ENCODE peak calls at places on chromosomes 4 and X, in ten cellular contexts. N, I, K, R, Q, B, U, G, J and V are unnamed samples.

GRCh38 chr4:11614426-11614825 is 185.7 kb upstream of the HS3ST1 start:
- DNase-seq in Q (peak), G (no peak), U (no peak), K (no peak), I (no peak), R (no peak), N (peak), B (no peak), J (no peak), V (peak)

GRCh38 chr4:71333960-71334951 is 4.6 kb upstream of the SLC4A4 start:
- DNase-seq in R (no peak), G (no peak), K (no peak), U (no peak), Q (no peak), I (no peak), J (no peak), B (no peak), N (peak), V (no peak)

GRCh38 chr4:94766856-94767255 is 9.1 kb downstream of the BMPR1B start:
- DNase-seq in G (no peak), Q (no peak), N (no peak), R (no peak), K (no peak), U (no peak), I (no peak), J (no peak), B (no peak), V (no peak)

GRCh38 chrX:148632444-148632843 is 132.0 kb downstream of the AFF2 start:
- DNase-seq in U (no peak), Q (no peak), I (no peak), R (no peak), N (no peak), K (no peak), G (no peak), B (no peak), J (no peak), V (no peak)

GRCh38 chr4:95415346-95415771 is 133.4 kb downstream of the UNC5C start:
- DNase-seq in B (no peak), I (no peak), K (no peak), N (no peak), Q (no peak), U (no peak), G (no peak), R (no peak), J (no peak), V (no peak)

GRCh38 chr4:176238157-176238608 is 30.8 kb downstream of the ASB5 start:
- DNase-seq in Q (no peak), N (no peak), B (no peak), G (no peak), K (no peak), J (no peak), R (no peak), I (no peak), U (no peak), V (no peak)

GRCh38 chr4:3267576-3268394 is 18.8 kb downstream of the MSANTD1 start:
- DNase-seq in J (peak), B (no peak), I (no peak), N (no peak), G (no peak), U (peak), Q (no peak), K (no peak), R (no peak), V (no peak)

GRCh38 chrX:111270339-111270738 is at the start of gene CAPN6:
- DNase-seq in Q (no peak), I (peak), K (peak), R (no peak), U (no peak), J (no peak), G (peak), N (peak), B (peak), V (peak)

GRCh38 chr4:16915956-16916355 is 17.5 kb upstream of the LDB2 start:
- DNase-seq in K (no peak), B (no peak), U (no peak), I (no peak), R (no peak), G (no peak), J (no peak), Q (no peak), N (no peak), V (no peak)

GRCh38 chr4:161148051-161148450 is 1015.7 kb downstream of the FSTL5 start:
- DNase-seq in K (no peak), R (no peak), U (no peak), N (no peak), G (no peak), I (no peak), B (no peak), Q (no peak), J (no peak), V (no peak)

GRCh38 chr4:165096776-165097175 is 15.9 kb downstream of the TMEM192 start:
- DNase-seq in G (no peak), N (no peak), B (no peak), I (no peak), K (no peak), Q (peak), R (no peak), U (no peak), J (no peak), V (no peak)

GRCh38 chr4:21195682-21196081 is 495.4 kb downstream of the PACRGL start:
- DNase-seq in B (no peak), K (no peak), G (no peak), N (no peak), Q (no peak), R (no peak), I (no peak), U (no peak), J (no peak), V (no peak)

GRCh38 chr4:108762559-108763225 is at the start of gene ETNPPL:
- DNase-seq in I (no peak), U (no peak), K (peak), Q (no peak), J (peak), G (no peak), B (peak), R (no peak), N (peak), V (no peak)

GRCh38 chrX:39759526-39760224 is 338.1 kb downstream of the BCOR start:
- DNase-seq in J (no peak), N (peak), R (no peak), B (no peak), U (no peak), K (peak), G (no peak), Q (peak), I (peak), V (peak)

GRCh38 chrX:46913710-46914109 is 1.5 kb downstream of the JADE3 start:
- DNase-seq in G (peak), R (no peak), U (no peak), K (peak), B (no peak), I (peak), Q (no peak), J (no peak), N (peak), V (no peak)

GRCh38 chr4:15354358-15354757 is 73.5 kb upstream of the C1QTNF7 start:
- DNase-seq in U (no peak), B (no peak), I (no peak), N (no peak), Q (no peak), J (no peak), G (no peak), R (no peak), K (no peak), V (no peak)

GRCh38 chr4:77797239-77797638 is 21.9 kb downstream of the CNOT6L start:
- DNase-seq in G (no peak), J (no peak), N (no peak), K (no peak), B (no peak), R (no peak), U (no peak), Q (peak), I (no peak), V (no peak)

GRCh38 chr4:18021470-18021719 is 160 bp downstream of the LCORL start:
- DNase-seq in B (no peak), U (no peak), J (no peak), R (no peak), G (no peak), I (no peak), Q (no peak), N (no peak), K (no peak), V (no peak)

GRCh38 chr4:14334166-14334565 is 668.1 kb upstream of the CPEB2 start:
- DNase-seq in I (no peak), J (no peak), U (no peak), B (no peak), K (no peak), Q (no peak), N (no peak), G (no peak), R (no peak), V (no peak)
- TF ChIP-seq POLR2A in I (no peak), J (no peak), U (no peak), B (no peak), K (no peak), Q (no peak), N (no peak), G (no peak), R (no peak), V (no peak)

GRCh38 chr4:173508386-173509002 is 21.5 kb downstream of the HAND2 start:
- DNase-seq in R (no peak), U (no peak), K (no peak), J (peak), N (no peak), B (no peak), I (no peak), Q (no peak), G (no peak), V (no peak)
- H3K4me3 ChIP-seq in R (no peak), U (no peak), K (peak), J (no peak), N (no peak), B (no peak), I (no peak), Q (no peak), G (peak), V (peak)

DNA sequence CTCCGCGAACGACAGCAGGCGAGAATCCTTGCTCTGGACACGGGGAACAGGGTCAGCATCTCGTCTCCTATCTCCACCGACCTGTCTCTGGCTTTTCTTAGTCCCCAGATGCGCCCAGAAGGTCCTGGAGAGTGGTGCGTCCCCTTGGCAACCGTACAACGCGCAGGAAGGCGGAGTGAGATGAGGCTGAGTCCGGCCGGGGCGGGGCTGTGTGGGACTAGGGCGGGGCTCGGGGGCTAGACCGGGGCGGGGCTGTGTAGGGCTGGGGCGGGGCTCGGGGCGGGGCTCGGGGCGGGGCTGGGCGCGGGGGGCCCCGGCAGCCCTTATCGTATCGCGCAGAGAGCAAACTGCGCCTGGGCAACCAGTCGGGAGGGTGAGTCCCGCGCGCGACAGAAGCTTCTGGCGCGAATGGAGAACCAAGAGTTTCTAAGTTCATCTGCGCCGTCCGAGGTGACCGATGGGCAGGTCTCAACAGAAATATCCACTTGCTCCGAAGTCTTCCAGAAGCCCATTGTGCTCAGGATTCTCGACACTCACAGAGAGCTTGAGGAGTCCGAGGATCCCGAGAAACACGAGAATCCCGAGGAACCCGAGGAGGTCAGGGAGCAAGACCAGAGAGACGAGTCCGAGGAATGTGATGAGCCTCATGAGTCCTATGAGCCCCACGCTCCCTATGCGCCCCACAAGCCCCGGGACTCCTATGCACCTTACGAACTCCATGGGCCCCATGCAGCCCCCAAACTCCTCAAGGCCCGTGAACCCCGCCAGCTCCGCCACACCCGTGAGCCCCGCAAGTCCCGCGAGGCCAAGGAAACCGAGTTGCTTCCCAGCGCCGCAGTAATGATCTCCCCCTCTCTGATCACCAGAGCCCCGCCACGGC is 24.9 kb downstream of the ARL9 start:
- DNase-seq in Q (peak), B (no peak), G (peak), U (peak), I (peak), R (peak), N (peak), J (peak), K (peak), V (peak)
- TF ChIP-seq POLR2A in Q (peak), B (peak), G (no peak), U (no peak), I (no peak), R (no peak), N (no peak), J (no peak), K (no peak), V (no peak)

GRCh38 chrX:131746491-131746968 is 202.7 kb downstream of the OR13H1 start:
- DNase-seq in N (peak), Q (peak), K (peak), J (no peak), B (no peak), R (peak), I (peak), U (no peak), G (peak), V (peak)
- H3K4me3 ChIP-seq in N (no peak), Q (peak), K (no peak), J (no peak), B (no peak), R (peak), I (peak), U (no peak), G (no peak), V (peak)

DNA sequence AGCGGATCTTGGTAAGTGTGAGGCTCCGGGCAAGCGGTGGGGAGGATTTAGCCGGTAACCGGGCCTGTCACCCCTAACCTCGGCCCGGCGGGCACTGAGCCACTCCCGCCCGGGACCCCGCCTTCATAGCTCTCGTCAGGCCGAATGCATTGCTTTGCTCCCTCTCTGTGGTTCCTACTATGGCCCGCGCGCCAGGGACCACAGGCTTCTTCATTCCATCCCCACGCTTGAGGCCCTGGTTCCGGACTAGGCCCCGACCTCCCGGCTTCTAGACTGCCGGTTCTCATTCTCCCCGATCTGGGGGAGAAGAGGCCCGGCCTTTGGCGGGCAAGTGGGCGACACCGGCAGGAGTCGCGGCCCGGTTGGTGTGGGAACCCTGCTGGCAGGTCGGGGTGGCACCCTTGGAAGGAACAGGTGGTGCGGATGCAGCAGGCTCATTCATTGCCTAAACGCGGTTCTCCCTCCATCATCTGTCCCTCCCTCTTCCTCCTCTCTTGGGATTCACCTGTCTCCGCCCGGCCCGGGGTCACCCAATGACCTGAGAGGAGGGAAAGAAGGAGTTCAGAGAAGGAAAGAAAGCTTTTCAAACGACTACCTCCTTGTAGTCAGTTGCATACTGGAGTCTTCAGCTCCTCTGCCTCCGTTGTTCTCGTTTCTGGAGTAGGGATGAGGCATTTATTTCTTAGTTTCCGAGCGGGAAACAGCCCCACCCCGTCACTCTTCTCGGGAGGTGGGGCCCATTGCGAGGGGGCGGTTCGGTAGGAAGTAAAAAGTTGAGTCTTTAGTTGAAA is at the start of gene NDUFC1:
- DNase-seq in R (peak), Q (peak), G (peak), K (peak), U (peak), N (peak), I (peak), B (no peak), J (peak), V (peak)
- TF ChIP-seq POLR2A in R (no peak), Q (no peak), G (peak), K (no peak), U (peak), N (peak), I (no peak), B (peak), J (peak), V (no peak)

GRCh38 chrX:19748898-19749680 is 138.3 kb downstream of the SH3KBP1 start:
- DNase-seq in K (no peak), R (no peak), J (no peak), B (no peak), N (no peak), G (no peak), U (no peak), Q (no peak), I (no peak), V (no peak)

GRCh38 chrX:19750028-19750786 is 137.2 kb downstream of the SH3KBP1 start:
- DNase-seq in I (no peak), G (no peak), Q (no peak), K (no peak), N (no peak), B (no peak), R (no peak), J (no peak), U (no peak), V (no peak)

GRCh38 chrX:19751068-19751467 is 136.3 kb downstream of the SH3KBP1 start:
- DNase-seq in K (no peak), J (no peak), I (no peak), Q (no peak), U (no peak), G (no peak), N (no peak), B (no peak), R (no peak), V (no peak)

GRCh38 chrX:19746919-19747671 is 140.3 kb downstream of the SH3KBP1 start:
- DNase-seq in N (no peak), R (no peak), G (no peak), J (no peak), I (no peak), K (no peak), U (no peak), Q (no peak), B (no peak), V (no peak)

DNA sequence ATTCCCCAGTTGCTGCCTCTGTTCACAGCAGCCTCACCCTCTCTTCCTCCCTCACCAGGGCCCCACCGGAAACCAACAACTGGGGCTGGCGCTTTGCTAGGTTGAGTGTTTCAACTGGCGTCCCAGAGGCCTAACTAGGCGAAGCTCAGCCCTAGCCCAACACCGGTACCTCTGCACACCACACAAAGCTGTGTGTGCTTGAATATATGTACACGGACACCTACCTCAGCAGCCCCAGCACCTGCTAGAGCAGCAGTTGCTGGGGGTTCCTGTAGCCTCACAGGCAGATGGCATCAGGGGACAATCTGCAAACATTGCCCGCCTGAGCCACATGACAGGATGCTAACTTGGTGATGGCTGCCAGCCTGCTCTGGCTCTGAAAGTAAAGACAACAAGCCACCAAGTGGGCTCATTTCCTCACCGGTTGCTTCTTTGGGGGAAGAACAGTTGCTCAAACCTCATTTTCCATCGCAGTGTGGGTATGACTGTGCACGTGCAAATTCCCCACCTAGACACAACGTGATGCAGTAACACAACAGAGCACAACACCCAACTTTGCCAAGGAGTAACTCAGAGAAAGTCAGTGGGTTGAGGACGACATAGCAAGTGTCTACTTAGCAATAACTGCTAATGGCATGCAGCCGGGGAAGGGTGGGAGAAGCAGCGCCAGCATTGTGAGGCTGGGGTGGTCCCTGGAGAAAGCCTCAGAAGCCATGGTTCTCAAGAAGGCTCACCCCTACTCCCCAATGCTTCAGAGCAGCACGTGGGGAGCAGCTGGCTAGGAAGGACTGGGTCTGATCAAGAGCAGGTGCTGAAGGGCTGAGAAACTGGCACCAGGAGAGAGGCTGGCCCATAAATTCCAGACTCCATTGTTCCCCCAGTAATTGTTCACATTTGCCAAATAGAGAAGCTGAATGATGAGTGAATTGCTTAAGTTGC is 139.5 kb downstream of the SH3KBP1 start:
- DNase-seq in G (peak), I (no peak), K (no peak), Q (no peak), U (no peak), R (peak), J (no peak), N (peak), B (no peak), V (no peak)
- H3K4me3 ChIP-seq in G (no peak), I (no peak), K (no peak), Q (no peak), U (no peak), R (no peak), J (no peak), N (no peak), B (no peak), V (no peak)

DNA sequence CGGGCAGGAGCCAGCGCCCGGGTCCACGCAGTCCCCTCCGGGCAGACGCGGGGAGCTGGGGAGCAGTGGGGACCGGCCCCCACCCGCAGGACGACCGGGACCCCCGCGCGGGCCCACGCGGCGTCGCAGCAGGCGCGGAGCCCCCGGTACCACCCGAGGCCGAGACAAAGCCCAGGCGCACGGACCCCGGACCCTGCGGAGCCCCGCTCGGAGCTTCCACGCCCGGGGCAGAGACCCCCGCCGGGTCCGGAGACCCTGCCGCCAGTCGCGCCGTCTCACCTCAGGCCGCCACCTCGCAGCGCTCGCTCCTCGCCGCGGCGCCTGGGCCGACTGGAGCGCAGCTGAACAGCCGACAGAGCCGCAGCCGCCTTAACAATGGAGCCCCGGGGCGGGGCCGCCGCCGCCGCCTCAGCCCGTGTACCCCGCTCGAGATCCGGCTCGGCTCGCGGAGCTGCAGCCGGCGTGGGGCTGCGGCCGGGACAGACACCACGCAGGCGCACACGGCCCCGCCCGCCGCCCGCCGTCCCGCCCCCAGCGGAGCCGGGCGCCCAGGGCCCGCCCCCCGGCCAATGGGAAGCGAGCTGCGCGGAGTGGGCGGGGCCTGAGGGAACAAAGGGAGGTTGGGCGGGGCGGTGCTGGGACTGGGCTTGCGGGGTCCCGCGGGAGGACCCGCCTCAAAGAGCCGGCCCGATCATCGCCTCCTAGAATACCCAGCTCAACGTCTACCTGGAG is at the start of gene AFAP1:
- DNase-seq in G (peak), K (peak), N (peak), Q (peak), J (peak), R (peak), B (no peak), U (peak), I (peak), V (peak)
- TF ChIP-seq POLR2A in G (peak), K (no peak), N (peak), Q (peak), J (peak), R (no peak), B (peak), U (peak), I (peak), V (no peak)